ENCODE peak calls at places on chromosomes 11 and 22, in seven cellular contexts. R, M, L, V, P, Z and X are unnamed samples.

GRCh38 chr11:125553357-125553756 is 15.9 kb upstream of the EI24 start:
- DNase-seq in Z (no peak), L (no peak), M (no peak), V (no peak), R (no peak), P (no peak), X (no peak)

GRCh38 chr11:131877246-131877645 is 506.8 kb downstream of the NTM start:
- DNase-seq in P (no peak), L (peak; percentile 39), R (no peak), Z (no peak), V (no peak), M (no peak), X (no peak)

GRCh38 chr11:78231962-78232459 is 43.3 kb downstream of the USP35 start:
- DNase-seq in V (no peak), P (no peak), L (peak; percentile 67), Z (no peak), M (no peak), R (no peak), X (no peak)

GRCh38 chr11:8365542-8365941 is 101.9 kb upstream of the LMO1 start:
- DNase-seq in V (no peak), P (no peak), M (no peak), L (no peak), Z (no peak), R (no peak), X (no peak)

GRCh38 chr11:11992257-11992690 is 16.2 kb downstream of the DKK3 start:
- DNase-seq in P (no peak), R (no peak), M (no peak), L (peak; percentile 52), V (no peak), Z (no peak), X (no peak)

GRCh38 chr22:24290459-24290858 is 19.8 kb downstream of the SPECC1L start:
- DNase-seq in L (no peak), P (no peak), R (no peak), V (no peak), Z (peak; percentile 58), M (no peak), X (no peak)

GRCh38 chr11:36736103-36736502 is 138.1 kb upstream of the RAG2 start:
- DNase-seq in P (no peak), M (no peak), Z (no peak), L (no peak), R (no peak), V (no peak), X (no peak)

GRCh38 chr11:21514298-21514697 is 678.6 kb upstream of the ANO5 start:
- DNase-seq in M (peak; percentile 13), R (no peak), P (no peak), L (peak; percentile 3), Z (peak; percentile 1), V (peak; percentile 17), X (no peak)

GRCh38 chr11:19403196-19403895 is 162.6 kb upstream of the E2F8 start:
- DNase-seq in P (no peak), L (no peak), M (no peak), Z (no peak), R (no peak), V (peak; percentile 36), X (no peak)

GRCh38 chr11:128580612-128581011 is 6.7 kb downstream of the ETS1 start:
- DNase-seq in P (peak; percentile 62), L (no peak), R (no peak), M (peak; percentile 56), V (no peak), Z (no peak), X (no peak)

GRCh38 chr22:47030143-47030641 is 267.7 kb downstream of the TBC1D22A start:
- DNase-seq in Z (no peak), R (no peak), V (no peak), M (no peak), L (peak; percentile 3), P (peak; percentile 75), X (no peak)

GRCh38 chr11:120130176-120130980 is 7.5 kb downstream of the TRIM29 start:
- DNase-seq in P (no peak), L (no peak), V (no peak), R (no peak), Z (no peak), M (no peak), X (no peak)

GRCh38 chr22:30132290-30132996 is 52.2 kb downstream of the HORMAD2 start:
- DNase-seq in L (no peak), P (no peak), M (no peak), V (no peak), Z (no peak), R (no peak), X (no peak)

GRCh38 chr22:46262449-46263207 is 515 bp downstream of the PKDREJ start:
- DNase-seq in Z (peak; percentile 76), L (no peak), V (no peak), M (no peak), P (peak; percentile 86), R (peak; percentile 35), X (no peak)

GRCh38 chr22:32695451-32695891 is 106.0 kb upstream of the TIMP3 start:
- DNase-seq in M (no peak), L (peak; percentile 50), R (no peak), V (no peak), P (no peak), Z (no peak), X (no peak)

GRCh38 chr11:6481924-6482275 is 599 bp downstream of the TIMM10B start:
- DNase-seq in V (no peak), Z (peak; percentile 69), P (peak; percentile 35), M (no peak), R (no peak), L (no peak), X (no peak)

GRCh38 chr11:71420455-71421241 is 27.5 kb downstream of the DHCR7 start:
- DNase-seq in V (peak; percentile 83), R (no peak), L (peak; percentile 61), Z (peak; percentile 64), P (peak; percentile 74), M (peak; percentile 74), X (peak; percentile 44)

GRCh38 chr11:66479741-66480115 is 506 bp upstream of the DPP3 start:
- DNase-seq in R (peak; percentile 73), V (no peak), Z (no peak), P (no peak), M (no peak), L (no peak), X (no peak)

GRCh38 chr11:65611028-65611757 is 2.8 kb downstream of the MAP3K11 start:
- DNase-seq in L (no peak), Z (no peak), P (peak; percentile 93), V (no peak), R (peak; percentile 72), M (peak; percentile 68), X (no peak)

GRCh38 chr22:19984201-19984753 is 32.3 kb downstream of the ARVCF start:
- DNase-seq in M (no peak), Z (peak; percentile 83), R (no peak), V (peak; percentile 4), P (peak; percentile 83), L (peak; percentile 62), X (no peak)

GRCh38 chr11:59273008-59273841 is 60.5 kb upstream of the MPEG1 start:
- DNase-seq in M (peak; percentile 66), L (peak; percentile 29), Z (no peak), V (no peak), P (no peak), R (no peak), X (no peak)

GRCh38 chr22:43955040-43955882 is at the start of gene SAMM50:
- DNase-seq in P (peak; percentile 93), Z (peak; percentile 96), L (peak; percentile 80), R (peak; percentile 94), M (peak; percentile 95), V (peak; percentile 65), X (peak; percentile 95)

GRCh38 chr11:6298605-6299004 is 21.7 kb downstream of the CAVIN3 start:
- DNase-seq in Z (peak; percentile 32), V (peak; percentile 7), R (no peak), L (peak; percentile 60), M (peak; percentile 31), P (peak; percentile 69), X (peak; percentile 42)

GRCh38 chr11:34480339-34480738 is 33.3 kb downstream of the ELF5 start:
- DNase-seq in V (no peak), P (no peak), L (peak; percentile 53), Z (no peak), R (no peak), M (no peak), X (no peak)

GRCh38 chr11:68661697-68662603 is 22.4 kb upstream of the GAL start:
- DNase-seq in Z (no peak), M (no peak), P (no peak), R (no peak), V (no peak), L (no peak), X (no peak)

GRCh38 chr11:115548878-115549528 is 44.8 kb upstream of the CADM1 start:
- DNase-seq in M (no peak), V (no peak), R (no peak), L (no peak), P (no peak), Z (no peak), X (no peak)

GRCh38 chr22:48362736-48363404 is 1464.8 kb downstream of the BRD1 start:
- DNase-seq in M (no peak), P (no peak), R (no peak), Z (no peak), L (no peak), V (no peak), X (no peak)

GRCh38 chr11:17351510-17352176 is at the start of gene NCR3LG1:
- DNase-seq in L (no peak), R (peak; percentile 63), Z (peak; percentile 76), P (peak; percentile 60), V (peak; percentile 67), M (peak; percentile 83), X (peak; percentile 60)